ENCODE peak calls at places on chromosomes 4 and X, in ten cellular contexts. One of them, this sample, is unnamed.

GRCh38 chrX:30992381-30992904 is 79.4 kb downstream of the FTHL17 start:
- DNase-seq in fibroblast of lung: no peak
- DNase-seq in glutamatergic neuron: no peak
- DNase-seq in endothelial cell: no peak
- DNase-seq in cardiac muscle cell: peak
- DNase-seq in lower leg skin: no peak
- DNase-seq in left ventricle myocardium inferior: no peak
- DNase-seq in dorsolateral prefrontal cortex: no peak
- DNase-seq in foreskin fibroblast: no peak
- DNase-seq in progenitor cell of endocrine pancreas: no peak
- DNase-seq in this sample: no peak

GRCh38 chr4:91220315-91220714 is 1083.5 kb upstream of the GRID2 start:
- DNase-seq in fibroblast of lung: no peak
- DNase-seq in lower leg skin: no peak
- DNase-seq in glutamatergic neuron: no peak
- DNase-seq in left ventricle myocardium inferior: no peak
- DNase-seq in cardiac muscle cell: no peak
- DNase-seq in endothelial cell: no peak
- DNase-seq in progenitor cell of endocrine pancreas: no peak
- DNase-seq in foreskin fibroblast: no peak
- DNase-seq in dorsolateral prefrontal cortex: no peak
- DNase-seq in this sample: no peak

GRCh38 chr4:61309616-61310015 is 109.5 kb downstream of the ADGRL3 start:
- DNase-seq in endothelial cell: no peak
- DNase-seq in dorsolateral prefrontal cortex: no peak
- DNase-seq in progenitor cell of endocrine pancreas: no peak
- DNase-seq in foreskin fibroblast: no peak
- DNase-seq in left ventricle myocardium inferior: no peak
- DNase-seq in glutamatergic neuron: no peak
- DNase-seq in fibroblast of lung: peak
- DNase-seq in cardiac muscle cell: no peak
- DNase-seq in lower leg skin: no peak
- DNase-seq in this sample: no peak

GRCh38 chr4:7844247-7844991 is 95.2 kb downstream of the AFAP1 start:
- DNase-seq in progenitor cell of endocrine pancreas: peak
- DNase-seq in foreskin fibroblast: peak
- DNase-seq in cardiac muscle cell: peak
- DNase-seq in dorsolateral prefrontal cortex: peak
- DNase-seq in left ventricle myocardium inferior: peak
- DNase-seq in endothelial cell: peak
- DNase-seq in glutamatergic neuron: peak
- DNase-seq in lower leg skin: peak
- DNase-seq in fibroblast of lung: peak
- DNase-seq in this sample: peak

GRCh38 chrX:150365051-150365952 is 2.2 kb downstream of the MAMLD1 start:
- DNase-seq in endothelial cell: peak
- DNase-seq in progenitor cell of endocrine pancreas: peak
- DNase-seq in foreskin fibroblast: peak
- DNase-seq in cardiac muscle cell: peak
- DNase-seq in left ventricle myocardium inferior: peak
- DNase-seq in dorsolateral prefrontal cortex: peak
- DNase-seq in fibroblast of lung: peak
- DNase-seq in glutamatergic neuron: peak
- DNase-seq in lower leg skin: peak
- DNase-seq in this sample: no peak

GRCh38 chrX:38862100-38862499 is 60.8 kb downstream of the MID1IP1 start:
- DNase-seq in endothelial cell: no peak
- DNase-seq in progenitor cell of endocrine pancreas: no peak
- DNase-seq in foreskin fibroblast: no peak
- DNase-seq in glutamatergic neuron: no peak
- DNase-seq in cardiac muscle cell: no peak
- DNase-seq in left ventricle myocardium inferior: no peak
- DNase-seq in fibroblast of lung: no peak
- DNase-seq in lower leg skin: no peak
- DNase-seq in dorsolateral prefrontal cortex: no peak
- DNase-seq in this sample: no peak

GRCh38 chr4:99437686-99438577 is 2.8 kb upstream of the ADH7 start:
- DNase-seq in dorsolateral prefrontal cortex: no peak
- DNase-seq in endothelial cell: no peak
- DNase-seq in lower leg skin: peak
- DNase-seq in glutamatergic neuron: no peak
- DNase-seq in cardiac muscle cell: no peak
- DNase-seq in foreskin fibroblast: peak
- DNase-seq in left ventricle myocardium inferior: no peak
- DNase-seq in fibroblast of lung: no peak
- DNase-seq in progenitor cell of endocrine pancreas: no peak
- DNase-seq in this sample: no peak

GRCh38 chr4:83334425-83335241 is at the start of gene HPSE:
- DNase-seq in lower leg skin: peak
- DNase-seq in foreskin fibroblast: peak
- DNase-seq in left ventricle myocardium inferior: peak
- DNase-seq in endothelial cell: peak
- DNase-seq in dorsolateral prefrontal cortex: no peak
- DNase-seq in progenitor cell of endocrine pancreas: peak
- DNase-seq in fibroblast of lung: peak
- DNase-seq in glutamatergic neuron: peak
- DNase-seq in cardiac muscle cell: peak
- DNase-seq in this sample: peak

GRCh38 chr4:93788712-93789111 is 39.8 kb upstream of the ATOH1 start:
- DNase-seq in cardiac muscle cell: peak
- DNase-seq in lower leg skin: no peak
- DNase-seq in glutamatergic neuron: no peak
- DNase-seq in endothelial cell: peak
- DNase-seq in foreskin fibroblast: peak
- DNase-seq in progenitor cell of endocrine pancreas: no peak
- DNase-seq in dorsolateral prefrontal cortex: no peak
- DNase-seq in fibroblast of lung: peak
- DNase-seq in left ventricle myocardium inferior: no peak
- DNase-seq in this sample: no peak

GRCh38 chr4:5144384-5144783 is 93.1 kb downstream of the STK32B start:
- DNase-seq in cardiac muscle cell: no peak
- DNase-seq in left ventricle myocardium inferior: no peak
- DNase-seq in foreskin fibroblast: no peak
- DNase-seq in lower leg skin: no peak
- DNase-seq in progenitor cell of endocrine pancreas: no peak
- DNase-seq in fibroblast of lung: no peak
- DNase-seq in glutamatergic neuron: no peak
- DNase-seq in endothelial cell: no peak
- DNase-seq in dorsolateral prefrontal cortex: no peak
- DNase-seq in this sample: no peak

GRCh38 chr4:5143940-5144339 is 92.7 kb downstream of the STK32B start:
- DNase-seq in glutamatergic neuron: no peak
- DNase-seq in fibroblast of lung: no peak
- DNase-seq in progenitor cell of endocrine pancreas: no peak
- DNase-seq in endothelial cell: no peak
- DNase-seq in left ventricle myocardium inferior: no peak
- DNase-seq in cardiac muscle cell: peak
- DNase-seq in lower leg skin: no peak
- DNase-seq in dorsolateral prefrontal cortex: no peak
- DNase-seq in foreskin fibroblast: no peak
- DNase-seq in this sample: no peak

GRCh38 chr4:5141802-5142201 is 90.5 kb downstream of the STK32B start:
- DNase-seq in cardiac muscle cell: no peak
- DNase-seq in left ventricle myocardium inferior: no peak
- DNase-seq in fibroblast of lung: no peak
- DNase-seq in foreskin fibroblast: no peak
- DNase-seq in dorsolateral prefrontal cortex: no peak
- DNase-seq in lower leg skin: no peak
- DNase-seq in progenitor cell of endocrine pancreas: no peak
- DNase-seq in endothelial cell: no peak
- DNase-seq in glutamatergic neuron: no peak
- DNase-seq in this sample: no peak

GRCh38 chr4:5143306-5143861 is 92.1 kb downstream of the STK32B start:
- DNase-seq in progenitor cell of endocrine pancreas: no peak
- DNase-seq in cardiac muscle cell: no peak
- DNase-seq in left ventricle myocardium inferior: no peak
- DNase-seq in dorsolateral prefrontal cortex: no peak
- DNase-seq in lower leg skin: no peak
- DNase-seq in glutamatergic neuron: no peak
- DNase-seq in fibroblast of lung: no peak
- DNase-seq in foreskin fibroblast: no peak
- DNase-seq in endothelial cell: no peak
- DNase-seq in this sample: no peak

DNA sequence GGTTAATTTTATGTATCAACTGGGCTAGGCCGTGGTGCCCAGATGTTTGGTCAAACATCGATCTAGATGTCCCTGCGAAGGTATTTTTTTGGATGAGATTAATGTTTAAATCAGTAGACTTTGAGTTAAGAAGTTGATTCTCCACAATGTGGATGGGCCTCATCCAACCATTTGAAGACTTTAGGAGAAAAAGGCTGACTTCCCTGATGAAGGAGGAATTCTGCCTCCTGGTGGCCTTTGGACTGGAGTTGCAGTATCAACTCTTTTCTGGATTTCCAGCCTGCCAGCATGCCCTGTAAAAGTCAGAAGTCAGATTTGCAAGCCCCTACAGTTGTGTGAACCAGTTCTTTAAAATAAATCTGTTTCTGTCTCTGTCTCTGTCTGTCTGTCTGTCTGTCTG is 91.4 kb downstream of the STK32B start:
- DNase-seq in left ventricle myocardium inferior: no peak
- DNase-seq in dorsolateral prefrontal cortex: no peak
- DNase-seq in foreskin fibroblast: peak
- DNase-seq in endothelial cell: peak
- DNase-seq in fibroblast of lung: peak
- DNase-seq in glutamatergic neuron: no peak
- DNase-seq in lower leg skin: no peak
- DNase-seq in cardiac muscle cell: peak
- DNase-seq in progenitor cell of endocrine pancreas: no peak
- DNase-seq in this sample: no peak
- TF ChIP-seq CTCF in left ventricle myocardium inferior: peak
- TF ChIP-seq CTCF in dorsolateral prefrontal cortex: no peak
- TF ChIP-seq CTCF in foreskin fibroblast: peak
- TF ChIP-seq CTCF in endothelial cell: peak
- TF ChIP-seq CTCF in fibroblast of lung: peak
- TF ChIP-seq CTCF in glutamatergic neuron: no peak
- TF ChIP-seq CTCF in lower leg skin: no peak
- TF ChIP-seq CTCF in cardiac muscle cell: peak
- TF ChIP-seq CTCF in progenitor cell of endocrine pancreas: peak
- TF ChIP-seq CTCF in this sample: no peak

DNA sequence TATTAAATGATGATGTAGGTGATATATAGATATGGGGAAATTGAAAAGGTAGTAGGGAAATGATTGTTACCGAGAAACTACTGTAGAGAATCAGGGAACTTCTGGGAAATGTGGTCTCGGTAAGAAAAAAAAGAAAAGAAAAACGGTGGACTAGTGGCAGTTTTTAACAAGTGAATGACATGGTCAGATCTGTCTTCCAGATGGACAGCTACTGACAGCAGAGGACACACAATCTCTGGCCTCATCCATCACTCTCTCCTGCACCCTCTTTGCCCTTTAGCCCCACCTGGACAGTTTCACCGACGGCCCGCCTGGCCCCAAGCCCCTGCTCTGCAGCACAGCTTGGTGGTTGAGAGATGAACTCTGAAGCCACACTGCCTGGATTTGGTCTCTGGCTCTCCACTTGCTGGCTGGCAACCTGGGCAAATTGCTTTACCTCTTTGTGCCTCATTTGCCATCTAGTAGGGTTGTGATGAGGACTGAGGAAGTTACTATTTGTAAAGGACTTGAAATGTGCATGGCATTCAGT is 23.4 kb downstream of the RBM47 start:
- DNase-seq in glutamatergic neuron: no peak
- DNase-seq in cardiac muscle cell: no peak
- DNase-seq in fibroblast of lung: no peak
- DNase-seq in progenitor cell of endocrine pancreas: no peak
- DNase-seq in left ventricle myocardium inferior: no peak
- DNase-seq in foreskin fibroblast: no peak
- DNase-seq in endothelial cell: no peak
- DNase-seq in lower leg skin: no peak
- DNase-seq in dorsolateral prefrontal cortex: no peak
- DNase-seq in this sample: no peak
- TF ChIP-seq CTCF in glutamatergic neuron: no peak
- TF ChIP-seq CTCF in cardiac muscle cell: no peak
- TF ChIP-seq CTCF in fibroblast of lung: no peak
- TF ChIP-seq CTCF in progenitor cell of endocrine pancreas: peak
- TF ChIP-seq CTCF in left ventricle myocardium inferior: no peak
- TF ChIP-seq CTCF in foreskin fibroblast: no peak
- TF ChIP-seq CTCF in endothelial cell: no peak
- TF ChIP-seq CTCF in lower leg skin: no peak
- TF ChIP-seq CTCF in dorsolateral prefrontal cortex: no peak
- TF ChIP-seq CTCF in this sample: no peak

DNA sequence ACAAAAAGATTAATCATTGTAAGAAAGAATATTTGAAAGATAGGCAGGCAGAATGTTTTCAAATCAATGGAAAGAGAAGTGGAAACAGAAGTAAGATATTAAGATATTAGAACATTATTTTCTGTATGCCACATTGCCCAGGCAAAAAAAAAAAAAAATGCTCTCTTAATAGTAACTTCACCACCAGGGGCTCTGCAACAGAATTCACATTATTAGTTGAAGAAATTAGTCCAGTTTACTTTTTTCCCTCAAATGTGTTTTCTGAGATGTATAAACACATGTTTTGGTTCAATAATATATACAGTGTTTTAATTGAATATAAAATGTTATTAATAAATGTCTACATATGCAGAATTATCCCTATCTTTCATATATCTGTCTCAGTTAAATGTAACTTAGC is 78.0 kb upstream of the ADAD1 start:
- DNase-seq in fibroblast of lung: no peak
- DNase-seq in progenitor cell of endocrine pancreas: no peak
- DNase-seq in endothelial cell: no peak
- DNase-seq in cardiac muscle cell: no peak
- DNase-seq in glutamatergic neuron: no peak
- DNase-seq in foreskin fibroblast: peak
- DNase-seq in left ventricle myocardium inferior: no peak
- DNase-seq in dorsolateral prefrontal cortex: no peak
- DNase-seq in lower leg skin: no peak
- DNase-seq in this sample: no peak
- TF ChIP-seq CTCF in fibroblast of lung: no peak
- TF ChIP-seq CTCF in progenitor cell of endocrine pancreas: peak
- TF ChIP-seq CTCF in endothelial cell: no peak
- TF ChIP-seq CTCF in cardiac muscle cell: peak
- TF ChIP-seq CTCF in glutamatergic neuron: peak
- TF ChIP-seq CTCF in foreskin fibroblast: peak
- TF ChIP-seq CTCF in left ventricle myocardium inferior: no peak
- TF ChIP-seq CTCF in dorsolateral prefrontal cortex: no peak
- TF ChIP-seq CTCF in lower leg skin: no peak
- TF ChIP-seq CTCF in this sample: no peak

DNA sequence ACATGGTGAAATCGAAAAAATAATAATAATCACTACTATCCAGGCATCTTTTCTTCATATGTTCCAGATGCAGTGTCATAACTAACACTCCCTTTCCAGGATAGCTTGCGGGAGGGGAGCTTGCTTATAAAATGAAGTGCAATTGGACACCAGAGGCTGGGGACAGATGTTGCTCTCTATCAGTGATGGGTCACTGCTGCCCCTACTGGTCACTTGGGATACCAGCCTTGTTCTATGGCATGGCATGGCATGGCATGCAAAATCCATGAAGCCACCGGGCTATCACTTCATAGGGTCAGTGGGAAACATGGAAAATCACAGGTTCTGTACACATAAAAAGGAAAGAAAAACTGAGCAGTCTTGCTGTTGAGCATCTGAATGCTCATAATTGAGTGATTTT is 168.1 kb downstream of the GLRA2 start:
- DNase-seq in lower leg skin: peak
- DNase-seq in foreskin fibroblast: peak
- DNase-seq in fibroblast of lung: peak
- DNase-seq in glutamatergic neuron: peak
- DNase-seq in dorsolateral prefrontal cortex: no peak
- DNase-seq in cardiac muscle cell: peak
- DNase-seq in endothelial cell: peak
- DNase-seq in left ventricle myocardium inferior: no peak
- DNase-seq in progenitor cell of endocrine pancreas: no peak
- DNase-seq in this sample: no peak
- TF ChIP-seq CTCF in lower leg skin: no peak
- TF ChIP-seq CTCF in foreskin fibroblast: peak
- TF ChIP-seq CTCF in fibroblast of lung: peak
- TF ChIP-seq CTCF in glutamatergic neuron: peak
- TF ChIP-seq CTCF in dorsolateral prefrontal cortex: no peak
- TF ChIP-seq CTCF in cardiac muscle cell: peak
- TF ChIP-seq CTCF in endothelial cell: peak
- TF ChIP-seq CTCF in left ventricle myocardium inferior: peak
- TF ChIP-seq CTCF in progenitor cell of endocrine pancreas: peak
- TF ChIP-seq CTCF in this sample: no peak

This sample was measured in omental fat pad.